ENCODE peak calls at places on chromosomes 16 and 17, in four cellular contexts. Y is AG04450, L is ascending aorta, G is HL-60. U is an unnamed sample.
A peak's percentile ranks its signal among the peaks of the same experiment; 100 is the strongest.

GRCh38 chr16:58755989-58756649 is 22.0 kb upstream of the GOT2 start:
- DNase-seq in L (peak; percentile 77), G (peak; percentile 82), Y (peak; percentile 38), U (peak; percentile 79)

GRCh38 chr17:1055751-1056645 is 59.1 kb downstream of the TIMM22 start:
- DNase-seq in G (peak; percentile 24), Y (peak; percentile 33), L (peak; percentile 85), U (peak; percentile 68)

GRCh38 chr17:46865100-46865499 is 13.7 kb downstream of the WNT9B start:
- DNase-seq in L (no peak), G (no peak), Y (peak; percentile 6), U (no peak)

GRCh38 chr16:14562691-14563491 is 67.2 kb downstream of the PARN start:
- DNase-seq in L (no peak), Y (no peak), G (no peak), U (peak; percentile 80)

GRCh38 chr17:49995055-49995738 is at the start of gene DLX3:
- DNase-seq in Y (no peak), L (peak; percentile 87), G (peak; percentile 18), U (peak; percentile 90)

GRCh38 chr16:68786685-68787418 is 49.8 kb downstream of the CDH1 start:
- DNase-seq in Y (no peak), G (no peak), L (no peak), U (no peak)

GRCh38 chr16:88628512-88628974 is 9.8 kb upstream of the IL17C start:
- DNase-seq in G (no peak), L (no peak), Y (no peak), U (peak; percentile 78)

GRCh38 chr17:32769846-32770245 is 107.1 kb downstream of the MYO1D start:
- DNase-seq in L (no peak), Y (no peak), G (no peak), U (no peak)

GRCh38 chr17:79925242-79925957 is 86.2 kb upstream of the CBX4 start:
- DNase-seq in L (peak; percentile 70), G (no peak), Y (no peak), U (peak; percentile 82)

GRCh38 chr16:2252806-2253148 is 1.4 kb upstream of the ECI1 start:
- DNase-seq in G (no peak), L (no peak), Y (no peak), U (no peak)

GRCh38 chr17:3400008-3400407 is 1.8 kb upstream of the OR1E1 start:
- DNase-seq in Y (no peak), G (no peak), L (no peak), U (no peak)

GRCh38 chr16:75203106-75203505 is 3.9 kb downstream of the CTRB2 start:
- DNase-seq in Y (no peak), G (no peak), L (peak; percentile 59), U (no peak)

GRCh38 chr16:57984443-57985203 is 13.7 kb upstream of the CNGB1 start:
- DNase-seq in L (peak; percentile 86), Y (peak; percentile 59), G (peak; percentile 48), U (peak; percentile 90)

GRCh38 chr17:76868669-76869208 is 535 bp downstream of the MGAT5B start:
- DNase-seq in L (no peak), G (no peak), Y (no peak), U (no peak)

GRCh38 chr17:73510981-73511442 is 133.2 kb downstream of the SDK2 start:
- DNase-seq in L (no peak), G (no peak), Y (no peak), U (no peak)

DNA sequence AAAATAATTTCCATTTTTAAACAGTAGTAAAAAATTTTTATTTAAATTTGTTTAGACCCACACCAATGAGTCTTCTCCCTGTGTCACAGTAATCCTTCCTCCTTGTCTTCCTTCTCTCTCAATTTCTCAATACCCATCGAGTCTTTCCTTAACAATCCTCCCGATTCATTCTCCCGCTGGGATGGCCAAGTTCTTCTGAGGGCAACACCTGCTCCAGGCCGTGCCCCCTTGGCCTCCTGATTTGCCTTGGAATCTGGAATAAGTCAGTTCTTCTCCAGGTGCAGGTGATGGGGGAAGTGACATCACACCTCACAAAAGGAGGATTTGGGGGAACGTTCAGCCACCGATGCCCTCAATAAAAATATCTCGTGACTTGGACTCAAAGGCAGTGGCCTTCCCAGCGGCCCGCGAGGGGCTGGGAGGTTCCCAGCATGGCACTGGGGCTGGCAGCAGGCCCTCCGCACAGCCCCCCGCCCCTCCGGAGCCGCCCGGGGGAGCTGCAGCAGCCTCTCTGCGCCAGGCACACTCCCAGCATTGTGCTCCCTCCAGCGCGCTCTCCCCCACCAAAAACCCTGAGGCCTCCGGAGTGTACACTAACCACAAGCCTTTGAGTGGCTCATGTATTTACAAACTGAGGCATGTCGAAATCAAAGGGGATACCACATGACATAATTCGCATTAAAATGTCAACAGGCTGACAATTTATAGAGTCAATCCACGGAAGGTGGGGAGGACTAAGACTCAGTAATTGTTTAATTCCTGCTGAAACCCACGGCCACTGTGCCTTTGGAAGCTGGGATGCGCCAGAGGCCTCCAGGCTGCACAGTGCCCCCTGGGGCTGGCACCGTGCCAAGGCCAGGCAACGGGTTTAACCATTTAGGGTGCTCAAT is 120.5 kb downstream of the ZFHX3 start:
- DNase-seq in Y (peak; percentile 78), G (peak; percentile 90), L (no peak), U (peak; percentile 24)
- TF ChIP-seq CTCF in Y (peak; percentile 12), G (no peak), L (no peak), U (no peak)

DNA sequence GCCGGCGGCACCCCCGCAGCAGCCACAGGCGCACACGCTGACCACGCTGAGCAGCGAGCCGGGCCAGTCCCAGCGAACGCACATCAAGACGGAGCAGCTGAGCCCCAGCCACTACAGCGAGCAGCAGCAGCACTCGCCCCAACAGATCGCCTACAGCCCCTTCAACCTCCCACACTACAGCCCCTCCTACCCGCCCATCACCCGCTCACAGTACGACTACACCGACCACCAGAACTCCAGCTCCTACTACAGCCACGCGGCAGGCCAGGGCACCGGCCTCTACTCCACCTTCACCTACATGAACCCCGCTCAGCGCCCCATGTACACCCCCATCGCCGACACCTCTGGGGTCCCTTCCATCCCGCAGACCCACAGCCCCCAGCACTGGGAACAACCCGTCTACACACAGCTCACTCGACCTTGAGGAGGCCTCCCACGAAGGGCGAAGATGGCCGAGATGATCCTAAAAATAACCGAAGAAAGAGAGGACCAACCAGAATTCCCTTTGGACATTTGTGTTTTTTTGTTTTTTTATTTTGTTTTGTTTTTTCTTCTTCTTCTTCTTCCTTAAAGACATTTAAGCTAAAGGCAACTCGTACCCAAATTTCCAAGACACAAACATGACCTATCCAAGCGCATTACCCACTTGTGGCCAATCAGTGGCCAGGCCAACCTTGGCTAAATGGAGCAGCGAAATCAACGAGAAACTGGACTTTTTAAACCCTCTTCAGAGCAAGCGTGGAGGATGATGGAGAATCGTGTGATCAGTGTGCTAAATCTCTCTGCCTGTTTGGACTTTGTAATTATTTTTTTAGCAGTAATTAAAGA is 3.4 kb downstream of the SOX9 start:
- DNase-seq in G (no peak), L (no peak), Y (no peak), U (no peak)
- H3K4me3 ChIP-seq in G (no peak overlapping the region), L (no peak overlapping the region), Y (peak overlapping the region; percentile 43), U (no peak overlapping the region)

DNA sequence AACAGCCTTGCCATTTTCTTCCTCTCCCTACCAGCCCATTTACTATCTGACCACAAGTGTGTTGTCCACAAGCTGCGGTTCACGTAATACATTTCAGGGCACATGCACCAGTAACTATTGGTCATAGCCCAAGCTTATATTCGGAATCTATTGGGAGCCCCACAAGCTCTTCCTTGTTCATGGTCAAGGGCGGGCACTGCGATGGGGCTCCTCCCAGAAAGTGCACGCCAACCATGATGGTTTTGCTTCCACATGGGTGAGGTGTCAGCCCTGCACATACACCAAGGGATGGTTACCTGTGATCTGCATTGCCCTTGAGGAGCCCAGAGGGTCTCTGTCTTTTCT is 12.1 kb downstream of the THRA start:
- DNase-seq in G (peak; percentile 69), L (no peak), Y (no peak), U (no peak)
- H3K27ac ChIP-seq in G (peak overlapping the region; percentile 80), L (peak overlapping the region; percentile 91), Y (no peak overlapping the region), U (peak overlapping the region; percentile 95)

GRCh38 chr16:66030036-66030435 is 336.5 kb upstream of the CDH5 start:
- DNase-seq in Y (peak; percentile 61), L (no peak), G (no peak), U (no peak)

GRCh38 chr16:66026931-66027330 is 339.6 kb upstream of the CDH5 start:
- DNase-seq in Y (no peak), G (no peak), L (no peak), U (no peak)

GRCh38 chr16:66028505-66029216 is 337.8 kb upstream of the CDH5 start:
- DNase-seq in L (no peak), Y (peak; percentile 42), G (no peak), U (no peak)

GRCh38 chr16:66025751-66026150 is 340.7 kb upstream of the CDH5 start:
- DNase-seq in G (no peak), L (no peak), Y (no peak), U (no peak)

GRCh38 chr16:66026211-66026610 is 340.3 kb upstream of the CDH5 start:
- DNase-seq in L (no peak), G (no peak), Y (no peak), U (no peak)
- TF ChIP-seq CTCF in L (peak; percentile 15), G (no peak), Y (peak; percentile 41), U (no peak)